ENCODE peak calls at places on chromosomes 4 and X, in ten cellular contexts. One of them, this sample, is unnamed.

GRCh38 chrX:112857478-112857878 is 16.8 kb upstream of the AMOT start:
- DNase-seq in GM12865: peak; percentile 66
- DNase-seq in fibroblast of pulmonary artery: no peak
- DNase-seq in suprapubic skin: no peak
- DNase-seq in A673: no peak
- DNase-seq in IMR-90: no peak
- DNase-seq in bronchial epithelial cell: no peak
- DNase-seq in mammary epithelial cell: no peak
- DNase-seq in epithelial cell of esophagus: no peak
- DNase-seq in right lobe of liver: no peak
- DNase-seq in this sample: no peak

GRCh38 chr4:163200950-163201349 is 34.3 kb upstream of the NAF1 start:
- DNase-seq in suprapubic skin: no peak
- DNase-seq in epithelial cell of esophagus: no peak
- DNase-seq in mammary epithelial cell: no peak
- DNase-seq in A673: no peak
- DNase-seq in right lobe of liver: no peak
- DNase-seq in bronchial epithelial cell: no peak
- DNase-seq in GM12865: no peak
- DNase-seq in IMR-90: no peak
- DNase-seq in fibroblast of pulmonary artery: no peak
- DNase-seq in this sample: no peak

GRCh38 chrX:46791927-46792825 is 33.3 kb upstream of the SLC9A7 start:
- DNase-seq in right lobe of liver: peak; percentile 29
- DNase-seq in bronchial epithelial cell: peak; percentile 94
- DNase-seq in IMR-90: peak; percentile 92
- DNase-seq in fibroblast of pulmonary artery: peak; percentile 91
- DNase-seq in GM12865: peak; percentile 62
- DNase-seq in epithelial cell of esophagus: peak; percentile 89
- DNase-seq in A673: peak; percentile 82
- DNase-seq in mammary epithelial cell: peak; percentile 91
- DNase-seq in suprapubic skin: no peak
- DNase-seq in this sample: peak; percentile 72

GRCh38 chr4:149005191-149005590 is 563.0 kb upstream of the NR3C2 start:
- DNase-seq in epithelial cell of esophagus: no peak
- DNase-seq in A673: no peak
- DNase-seq in GM12865: no peak
- DNase-seq in bronchial epithelial cell: no peak
- DNase-seq in suprapubic skin: no peak
- DNase-seq in mammary epithelial cell: no peak
- DNase-seq in IMR-90: no peak
- DNase-seq in right lobe of liver: no peak
- DNase-seq in fibroblast of pulmonary artery: no peak
- DNase-seq in this sample: no peak

GRCh38 chrX:54473993-54474859 is 21.8 kb downstream of the FGD1 start:
- DNase-seq in GM12865: no peak
- DNase-seq in mammary epithelial cell: peak; percentile 76
- DNase-seq in IMR-90: no peak
- DNase-seq in epithelial cell of esophagus: peak; percentile 79
- DNase-seq in bronchial epithelial cell: peak; percentile 74
- DNase-seq in right lobe of liver: no peak
- DNase-seq in fibroblast of pulmonary artery: no peak
- DNase-seq in suprapubic skin: no peak
- DNase-seq in A673: no peak
- DNase-seq in this sample: peak; percentile 21

GRCh38 chr4:38803833-38804653 is 548 bp downstream of the TLR1 start:
- DNase-seq in fibroblast of pulmonary artery: peak; percentile 49
- DNase-seq in GM12865: peak; percentile 98
- DNase-seq in epithelial cell of esophagus: no peak
- DNase-seq in mammary epithelial cell: no peak
- DNase-seq in A673: no peak
- DNase-seq in bronchial epithelial cell: no peak
- DNase-seq in suprapubic skin: no peak
- DNase-seq in IMR-90: no peak
- DNase-seq in right lobe of liver: no peak
- DNase-seq in this sample: no peak

GRCh38 chr4:159175165-159175988 is 72.5 kb downstream of the RAPGEF2 start:
- DNase-seq in fibroblast of pulmonary artery: peak; percentile 92
- DNase-seq in suprapubic skin: peak; percentile 65
- DNase-seq in epithelial cell of esophagus: peak; percentile 88
- DNase-seq in right lobe of liver: peak; percentile 46
- DNase-seq in IMR-90: peak; percentile 94
- DNase-seq in mammary epithelial cell: peak; percentile 80
- DNase-seq in GM12865: peak; percentile 87
- DNase-seq in A673: peak; percentile 95
- DNase-seq in bronchial epithelial cell: peak; percentile 88
- DNase-seq in this sample: peak; percentile 55

GRCh38 chr4:170589597-170590191 is 499.9 kb upstream of the AADAT start:
- DNase-seq in suprapubic skin: no peak
- DNase-seq in fibroblast of pulmonary artery: peak; percentile 22
- DNase-seq in epithelial cell of esophagus: peak; percentile 79
- DNase-seq in bronchial epithelial cell: peak; percentile 57
- DNase-seq in A673: peak; percentile 19
- DNase-seq in mammary epithelial cell: peak; percentile 54
- DNase-seq in right lobe of liver: no peak
- DNase-seq in IMR-90: no peak
- DNase-seq in GM12865: peak; percentile 75
- DNase-seq in this sample: peak; percentile 4

GRCh38 chr4:108072300-108072699 is 82.6 kb downstream of the HADH start:
- DNase-seq in mammary epithelial cell: no peak
- DNase-seq in A673: no peak
- DNase-seq in fibroblast of pulmonary artery: no peak
- DNase-seq in bronchial epithelial cell: no peak
- DNase-seq in right lobe of liver: no peak
- DNase-seq in IMR-90: no peak
- DNase-seq in epithelial cell of esophagus: peak; percentile 10
- DNase-seq in suprapubic skin: no peak
- DNase-seq in GM12865: peak; percentile 87
- DNase-seq in this sample: no peak

GRCh38 chr4:168832746-168833575 is 177.1 kb downstream of the CBR4 start:
- DNase-seq in mammary epithelial cell: peak; percentile 69
- DNase-seq in A673: no peak
- DNase-seq in IMR-90: no peak
- DNase-seq in bronchial epithelial cell: peak; percentile 63
- DNase-seq in GM12865: no peak
- DNase-seq in epithelial cell of esophagus: peak; percentile 75
- DNase-seq in fibroblast of pulmonary artery: peak; percentile 50
- DNase-seq in right lobe of liver: peak; percentile 31
- DNase-seq in suprapubic skin: peak; percentile 78
- DNase-seq in this sample: no peak

GRCh38 chr4:168830777-168831512 is 179.1 kb downstream of the CBR4 start:
- DNase-seq in IMR-90: no peak
- DNase-seq in bronchial epithelial cell: no peak
- DNase-seq in GM12865: no peak
- DNase-seq in mammary epithelial cell: no peak
- DNase-seq in right lobe of liver: no peak
- DNase-seq in A673: peak; percentile 21
- DNase-seq in fibroblast of pulmonary artery: no peak
- DNase-seq in epithelial cell of esophagus: no peak
- DNase-seq in suprapubic skin: no peak
- DNase-seq in this sample: no peak

GRCh38 chr4:168835880-168836454 is 174.1 kb downstream of the CBR4 start:
- DNase-seq in epithelial cell of esophagus: peak; percentile 55
- DNase-seq in IMR-90: no peak
- DNase-seq in GM12865: no peak
- DNase-seq in right lobe of liver: no peak
- DNase-seq in mammary epithelial cell: no peak
- DNase-seq in fibroblast of pulmonary artery: no peak
- DNase-seq in A673: no peak
- DNase-seq in bronchial epithelial cell: no peak
- DNase-seq in suprapubic skin: no peak
- DNase-seq in this sample: no peak

GRCh38 chr4:168831919-168832745 is 177.9 kb downstream of the CBR4 start:
- DNase-seq in fibroblast of pulmonary artery: peak; percentile 82
- DNase-seq in right lobe of liver: peak; percentile 84
- DNase-seq in suprapubic skin: peak; percentile 89
- DNase-seq in bronchial epithelial cell: peak; percentile 52
- DNase-seq in GM12865: peak; percentile 45
- DNase-seq in mammary epithelial cell: peak; percentile 86
- DNase-seq in A673: peak; percentile 80
- DNase-seq in IMR-90: peak; percentile 78
- DNase-seq in epithelial cell of esophagus: peak; percentile 87
- DNase-seq in this sample: no peak

GRCh38 chr4:168831585-168831918 is 178.5 kb downstream of the CBR4 start:
- DNase-seq in A673: no peak
- DNase-seq in suprapubic skin: no peak
- DNase-seq in bronchial epithelial cell: no peak
- DNase-seq in epithelial cell of esophagus: no peak
- DNase-seq in GM12865: no peak
- DNase-seq in fibroblast of pulmonary artery: no peak
- DNase-seq in IMR-90: no peak
- DNase-seq in right lobe of liver: no peak
- DNase-seq in mammary epithelial cell: no peak
- DNase-seq in this sample: no peak
- H3K4me3 ChIP-seq in A673: peak overlapping the region; percentile 70
- H3K4me3 ChIP-seq in suprapubic skin: peak overlapping the region; percentile 78
- H3K4me3 ChIP-seq in bronchial epithelial cell: peak overlapping the region; percentile 100
- H3K4me3 ChIP-seq in epithelial cell of esophagus: peak overlapping the region; percentile 80
- H3K4me3 ChIP-seq in GM12865: peak overlapping the region; percentile 55
- H3K4me3 ChIP-seq in fibroblast of pulmonary artery: peak overlapping the region; percentile 93
- H3K4me3 ChIP-seq in IMR-90: peak overlapping the region; percentile 81
- H3K4me3 ChIP-seq in right lobe of liver: peak overlapping the region; percentile 58
- H3K4me3 ChIP-seq in mammary epithelial cell: peak overlapping the region; percentile 95
- H3K4me3 ChIP-seq in this sample: peak overlapping the region; percentile 68

GRCh38 chr4:10186228-10187214 is 69.9 kb upstream of the WDR1 start:
- DNase-seq in GM12865: no peak
- DNase-seq in mammary epithelial cell: no peak
- DNase-seq in fibroblast of pulmonary artery: peak; percentile 49
- DNase-seq in right lobe of liver: no peak
- DNase-seq in epithelial cell of esophagus: no peak
- DNase-seq in bronchial epithelial cell: no peak
- DNase-seq in IMR-90: no peak
- DNase-seq in A673: no peak
- DNase-seq in suprapubic skin: no peak
- DNase-seq in this sample: no peak
- TF ChIP-seq CTCF in GM12865: no peak
- TF ChIP-seq CTCF in mammary epithelial cell: no peak
- TF ChIP-seq CTCF in fibroblast of pulmonary artery: peak; percentile 36
- TF ChIP-seq CTCF in right lobe of liver: no peak
- TF ChIP-seq CTCF in epithelial cell of esophagus: peak; percentile 24
- TF ChIP-seq CTCF in bronchial epithelial cell: no peak
- TF ChIP-seq CTCF in IMR-90: no peak
- TF ChIP-seq CTCF in A673: no peak
- TF ChIP-seq CTCF in suprapubic skin: no peak
- TF ChIP-seq CTCF in this sample: no peak

GRCh38 chr4:88009871-88010270 is 2.4 kb downstream of the PKD2 start:
- DNase-seq in bronchial epithelial cell: no peak
- DNase-seq in GM12865: no peak
- DNase-seq in epithelial cell of esophagus: no peak
- DNase-seq in fibroblast of pulmonary artery: no peak
- DNase-seq in mammary epithelial cell: peak; percentile 49
- DNase-seq in A673: no peak
- DNase-seq in right lobe of liver: no peak
- DNase-seq in IMR-90: no peak
- DNase-seq in suprapubic skin: no peak
- DNase-seq in this sample: no peak
- H3K4me3 ChIP-seq in bronchial epithelial cell: no peak overlapping the region
- H3K4me3 ChIP-seq in GM12865: no peak overlapping the region
- H3K4me3 ChIP-seq in epithelial cell of esophagus: no peak overlapping the region
- H3K4me3 ChIP-seq in fibroblast of pulmonary artery: no peak overlapping the region
- H3K4me3 ChIP-seq in mammary epithelial cell: peak overlapping the region; percentile 86
- H3K4me3 ChIP-seq in A673: no peak overlapping the region
- H3K4me3 ChIP-seq in right lobe of liver: no peak overlapping the region
- H3K4me3 ChIP-seq in IMR-90: no peak overlapping the region
- H3K4me3 ChIP-seq in suprapubic skin: no peak overlapping the region
- H3K4me3 ChIP-seq in this sample: no peak overlapping the region

DNA sequence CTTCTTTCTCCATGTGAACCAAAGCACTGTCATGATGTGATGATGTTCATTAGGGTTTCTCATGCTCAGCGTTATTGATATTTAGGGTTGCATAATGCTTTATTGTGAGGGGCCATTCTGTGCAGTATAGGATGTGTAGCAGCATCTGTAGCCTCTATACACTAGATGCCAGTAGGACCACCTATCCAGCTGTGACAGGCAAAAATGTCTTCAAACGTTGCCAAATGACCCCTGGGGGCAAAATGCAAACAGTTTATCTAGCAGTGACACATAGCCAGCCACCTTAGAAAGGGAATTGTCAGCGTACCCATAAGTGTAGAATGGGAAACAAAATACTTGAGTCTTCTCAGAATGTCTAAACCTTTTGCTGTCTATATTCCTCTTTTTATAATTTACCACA is 18.8 kb downstream of the NFKB1 start:
- DNase-seq in suprapubic skin: no peak
- DNase-seq in IMR-90: no peak
- DNase-seq in bronchial epithelial cell: no peak
- DNase-seq in GM12865: no peak
- DNase-seq in mammary epithelial cell: no peak
- DNase-seq in epithelial cell of esophagus: no peak
- DNase-seq in right lobe of liver: no peak
- DNase-seq in A673: no peak
- DNase-seq in fibroblast of pulmonary artery: no peak
- DNase-seq in this sample: no peak
- TF ChIP-seq CTCF in suprapubic skin: no peak
- TF ChIP-seq CTCF in IMR-90: no peak
- TF ChIP-seq CTCF in bronchial epithelial cell: no peak
- TF ChIP-seq CTCF in GM12865: no peak
- TF ChIP-seq CTCF in mammary epithelial cell: no peak
- TF ChIP-seq CTCF in epithelial cell of esophagus: no peak
- TF ChIP-seq CTCF in right lobe of liver: no peak
- TF ChIP-seq CTCF in A673: no peak
- TF ChIP-seq CTCF in fibroblast of pulmonary artery: no peak
- TF ChIP-seq CTCF in this sample: no peak

DNA sequence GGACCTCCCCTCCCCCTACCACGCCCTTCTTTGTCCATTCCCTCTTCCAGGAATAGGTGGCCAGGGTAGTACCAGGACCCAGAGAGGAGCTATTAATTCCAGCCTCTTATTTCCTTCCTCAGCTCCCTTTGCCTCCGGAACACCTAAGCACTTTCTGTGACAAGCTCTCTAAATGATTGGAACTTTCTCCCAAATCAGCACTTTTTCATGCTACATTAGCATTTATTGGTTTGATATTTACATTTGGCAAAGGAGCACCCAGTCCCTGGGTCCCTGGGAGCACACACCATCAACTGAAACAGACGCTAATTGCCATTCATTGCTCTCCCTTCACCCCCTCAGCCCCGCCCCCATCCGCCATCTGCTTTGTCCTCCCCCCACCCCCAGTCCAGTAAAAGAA is 182.0 kb upstream of the BCOR start:
- DNase-seq in right lobe of liver: no peak
- DNase-seq in IMR-90: no peak
- DNase-seq in epithelial cell of esophagus: no peak
- DNase-seq in GM12865: no peak
- DNase-seq in fibroblast of pulmonary artery: no peak
- DNase-seq in bronchial epithelial cell: no peak
- DNase-seq in suprapubic skin: no peak
- DNase-seq in A673: no peak
- DNase-seq in mammary epithelial cell: no peak
- DNase-seq in this sample: no peak
- H3K4me3 ChIP-seq in right lobe of liver: no peak overlapping the region
- H3K4me3 ChIP-seq in IMR-90: no peak overlapping the region
- H3K4me3 ChIP-seq in epithelial cell of esophagus: no peak overlapping the region
- H3K4me3 ChIP-seq in GM12865: no peak overlapping the region
- H3K4me3 ChIP-seq in fibroblast of pulmonary artery: no peak overlapping the region
- H3K4me3 ChIP-seq in bronchial epithelial cell: no peak overlapping the region
- H3K4me3 ChIP-seq in suprapubic skin: no peak overlapping the region
- H3K4me3 ChIP-seq in A673: no peak overlapping the region
- H3K4me3 ChIP-seq in mammary epithelial cell: no peak overlapping the region
- H3K4me3 ChIP-seq in this sample: no peak overlapping the region

This sample was measured in kidney epithelial cell.